ENCODE peak calls at places on chromosome 20, in ten cellular contexts. B is neural progenitor cell; H is prostate gland; A is CD8-positive, alpha-beta T cell; M is fibroblast of lung; U is pancreas; P is OCI-LY7; K is MM.1S; C is heart left ventricle; J is AG04450. E is an unnamed sample. For H3K9me3, the result is how much of the 10 kb centered on the place peaks cover.

GRCh38 chr20:19995220-19995863 is 21.8 kb upstream of the NAA20 start:
- DNase-seq in U (no peak), J (no peak), P (peak), K (peak), C (no peak), M (peak), H (peak), B (peak), A (no peak), E (peak)

GRCh38 chr20:1241456-1241855 is 15.6 kb downstream of the RAD21L1 start:
- DNase-seq in P (no peak), J (no peak), B (no peak), H (no peak), M (no peak), C (no peak), U (no peak), A (no peak), K (no peak), E (no peak)

GRCh38 chr20:25389858-25390537 is 637 bp downstream of the ABHD12 start:
- DNase-seq in M (no peak), K (peak), C (peak), U (peak), J (no peak), B (peak), P (no peak), A (peak), H (peak), E (peak)

GRCh38 chr20:23446505-23446904 is 6.2 kb downstream of the CST11 start:
- DNase-seq in B (peak), K (peak), P (peak), H (no peak), J (no peak), U (no peak), C (peak), A (no peak), M (peak), E (peak)

GRCh38 chr20:46324960-46325703 is 16.8 kb upstream of the CDH22 start:
- DNase-seq in A (no peak), K (no peak), U (no peak), J (no peak), C (no peak), P (peak), H (no peak), M (peak), B (peak), E (no peak)

GRCh38 chr20:54064939-54065338 is 5.5 kb downstream of the BCAS1 start:
- DNase-seq in C (no peak), J (no peak), K (no peak), U (no peak), B (no peak), H (no peak), P (no peak), A (no peak), M (no peak), E (no peak)

GRCh38 chr20:19212524-19213502 is at the start of gene SLC24A3:
- DNase-seq in A (no peak), C (peak), U (peak), B (peak), P (no peak), M (peak), J (no peak), H (peak), K (peak), E (peak)

GRCh38 chr20:38278150-38278549 is 17.6 kb upstream of the KIAA1755 start:
- DNase-seq in B (peak), U (no peak), J (no peak), K (no peak), M (peak), A (no peak), C (no peak), P (no peak), H (no peak), E (no peak)

GRCh38 chr20:49280463-49281058 is 2.7 kb upstream of the ZNFX1 start:
- DNase-seq in M (no peak), K (no peak), U (no peak), J (no peak), C (no peak), H (no peak), A (no peak), B (no peak), P (peak), E (no peak)

GRCh38 chr20:4592316-4593148 is 129.2 kb upstream of the PRND start:
- DNase-seq in C (no peak), K (peak), P (no peak), B (peak), J (no peak), H (no peak), A (peak), U (peak), M (peak), E (peak)

GRCh38 chr20:25563876-25564275 is 21.5 kb downstream of the NINL start:
- DNase-seq in P (no peak), J (no peak), A (no peak), M (no peak), H (no peak), U (no peak), C (no peak), K (no peak), B (no peak), E (no peak)

GRCh38 chr20:50221501-50222323 is 31.1 kb downstream of the CEBPB start:
- DNase-seq in U (no peak), M (peak), J (no peak), A (no peak), K (no peak), P (no peak), B (no peak), H (no peak), C (peak), E (peak)

GRCh38 chr20:14997791-14998190 is 660.4 kb upstream of the FLRT3 start:
- DNase-seq in B (no peak), M (peak), P (no peak), U (no peak), A (no peak), H (no peak), K (no peak), C (no peak), J (no peak), E (no peak)

GRCh38 chr20:10178727-10179313 is 39.8 kb upstream of the SNAP25 start:
- DNase-seq in C (no peak), B (no peak), U (no peak), J (no peak), K (no peak), A (no peak), H (no peak), M (peak), P (no peak), E (no peak)

GRCh38 chr20:10793741-10794140 is 119.9 kb upstream of the JAG1 start:
- DNase-seq in U (no peak), C (no peak), A (no peak), M (no peak), K (no peak), P (no peak), J (no peak), H (peak), B (peak), E (no peak)

GRCh38 chr20:19889011-19889953 is 127.9 kb upstream of the NAA20 start:
- DNase-seq in H (peak), K (no peak), U (no peak), J (peak), A (no peak), C (peak), B (no peak), M (peak), P (no peak), E (peak)

GRCh38 chr20:8267009-8267408 is 134.9 kb downstream of the PLCB1 start:
- DNase-seq in H (no peak), P (no peak), U (no peak), A (no peak), C (no peak), K (no peak), J (no peak), M (no peak), B (no peak), E (no peak)

GRCh38 chr20:1184638-1185315 is at the start of gene TMEM74B:
- DNase-seq in H (no peak), A (no peak), B (peak), P (no peak), K (no peak), M (no peak), U (no peak), C (no peak), J (no peak), E (no peak)

GRCh38 chr20:51008718-51009117 is 14.2 kb downstream of the KCNG1 start:
- DNase-seq in M (no peak), K (no peak), J (no peak), P (no peak), C (no peak), A (no peak), B (no peak), H (no peak), U (no peak), E (no peak)

GRCh38 chr20:40997116-40997515 is 31.5 kb upstream of the TOP1 start:
- DNase-seq in A (no peak), P (peak), C (no peak), J (no peak), B (peak), K (no peak), H (no peak), M (no peak), U (no peak), E (no peak)

GRCh38 chr20:48609491-48609978 is 218.3 kb downstream of the PREX1 start:
- DNase-seq in J (no peak), K (peak), M (no peak), C (no peak), A (no peak), H (no peak), U (no peak), P (no peak), B (no peak), E (no peak)

GRCh38 chr20:36407196-36407733 is 101.1 kb downstream of the DLGAP4 start:
- DNase-seq in A (no peak), M (no peak), H (no peak), C (no peak), P (no peak), B (no peak), J (no peak), K (no peak), U (no peak), E (no peak)

GRCh38 chr20:47785900-47786762 is 850 bp upstream of the SULF2 start:
- DNase-seq in M (peak), P (no peak), K (peak), B (peak), J (no peak), U (peak), C (peak), A (no peak), H (peak), E (peak)

GRCh38 chr20:6731951-6732580 is 35.4 kb upstream of the BMP2 start:
- DNase-seq in H (no peak), B (no peak), U (no peak), P (no peak), A (no peak), C (peak), K (no peak), M (peak), J (no peak), E (peak)

GRCh38 chr20:13995841-13996240 is 525 bp downstream of the MACROD2 start:
- DNase-seq in P (no peak), H (peak), M (no peak), A (no peak), J (no peak), C (peak), U (peak), B (peak), K (no peak), E (peak)
- H3K9me3 ChIP-seq in P (under half), H (under half), M (under half), A (under half), J (under half), C (under half), U (under half), B (under half), K (under half), E (under half)

GRCh38 chr20:31394900-31395299 is 4.5 kb upstream of the DEFB119 start:
- DNase-seq in C (no peak), A (no peak), P (no peak), U (no peak), M (no peak), H (no peak), B (no peak), J (no peak), K (no peak), E (no peak)
- H3K9me3 ChIP-seq in C (under half), A (under half), P (under half), U (under half), M (under half), H (under half), B (under half), J (under half), K (under half), E (under half)

GRCh38 chr20:58483470-58483869 is 31.7 kb downstream of the APCDD1L start:
- DNase-seq in C (no peak), M (no peak), H (no peak), K (no peak), P (no peak), A (no peak), J (no peak), B (no peak), U (no peak), E (no peak)

GRCh38 chr20:58483051-58483450 is 32.1 kb downstream of the APCDD1L start:
- DNase-seq in P (no peak), U (no peak), A (no peak), M (no peak), C (no peak), K (no peak), J (no peak), H (no peak), B (no peak), E (no peak)

GRCh38 chr20:58481541-58482021 is 33.6 kb downstream of the APCDD1L start:
- DNase-seq in H (no peak), J (no peak), U (no peak), M (peak), P (peak), B (peak), A (peak), C (no peak), K (no peak), E (peak)

GRCh38 chr20:58480455-58481356 is 34.5 kb downstream of the APCDD1L start:
- DNase-seq in K (no peak), A (no peak), C (peak), U (no peak), J (no peak), B (no peak), M (no peak), H (no peak), P (no peak), E (peak)

DNA sequence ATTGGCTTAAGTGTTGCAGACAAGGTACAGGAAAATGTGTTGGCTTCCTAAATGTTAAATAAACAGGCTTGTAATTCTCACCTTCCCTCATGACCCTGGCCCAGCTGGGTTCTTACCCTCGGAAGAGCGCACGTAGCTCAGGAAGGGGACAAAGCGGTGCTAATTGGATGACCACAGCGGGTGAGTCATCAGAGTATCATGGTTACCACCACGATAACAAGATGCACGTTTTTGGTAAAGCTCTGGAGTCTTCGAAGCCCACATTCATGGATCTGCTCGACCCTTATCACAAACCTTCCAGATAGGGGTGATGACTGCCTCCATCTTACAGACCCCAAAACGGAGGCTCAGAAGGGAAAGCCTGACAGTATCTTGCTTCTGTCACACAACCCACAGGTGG is 32.8 kb downstream of the APCDD1L start:
- DNase-seq in J (no peak), C (no peak), K (no peak), M (peak), A (no peak), P (no peak), U (no peak), B (no peak), H (no peak), E (no peak)
- H3K9me3 ChIP-seq in J (under half), C (under half), K (under half), M (under half), A (under half), P (under half), U (under half), B (under half), H (under half), E (under half)

GRCh38 chr20:60354181-60354580 is 396.0 kb downstream of the CDH26 start:
- DNase-seq in K (no peak), M (no peak), C (no peak), U (no peak), P (no peak), J (no peak), B (no peak), H (no peak), A (no peak), E (no peak)
- H3K9me3 ChIP-seq in K (under half), M (under half), C (under half), U (under half), P (under half), J (under half), B (under half), H (under half), A (under half), E (under half)

GRCh38 chr20:52972965-52973819 is 1.0 kb downstream of the TSHZ2 start:
- DNase-seq in U (peak), J (no peak), H (peak), M (no peak), C (peak), A (no peak), P (no peak), B (peak), K (peak), E (peak)

GRCh38 chr20:52975024-52975732 is 3.0 kb downstream of the TSHZ2 start:
- DNase-seq in A (no peak), B (no peak), P (no peak), K (no peak), J (no peak), H (no peak), C (no peak), U (no peak), M (no peak), E (no peak)

GRCh38 chr20:52971498-52972189 is 514 bp upstream of the TSHZ2 start:
- DNase-seq in U (peak), K (no peak), J (no peak), C (no peak), A (no peak), H (no peak), M (no peak), B (no peak), P (no peak), E (no peak)

GRCh38 chr20:52972190-52972937 is at the start of gene TSHZ2:
- DNase-seq in B (peak), M (peak), A (no peak), J (no peak), C (peak), P (no peak), K (peak), U (peak), H (peak), E (peak)

GRCh38 chr20:52974155-52974554 is 2.0 kb downstream of the TSHZ2 start:
- DNase-seq in M (no peak), A (no peak), C (no peak), H (no peak), B (no peak), U (no peak), K (no peak), P (no peak), J (no peak), E (no peak)
- H3K9me3 ChIP-seq in M (under half), A (under half), C (under half), H (under half), B (under half), U (under half), K (under half), P (under half), J (under half), E (under half)

GRCh38 chr20:30485331-30486102 is 771.9 kb upstream of the DEFB115 start:
- DNase-seq in M (no peak), J (no peak), B (no peak), C (peak), A (no peak), H (no peak), K (no peak), P (no peak), U (no peak), E (no peak)

GRCh38 chr20:30486103-30486478 is 771.4 kb upstream of the DEFB115 start:
- DNase-seq in K (no peak), C (no peak), U (no peak), J (no peak), B (no peak), P (no peak), H (no peak), A (no peak), M (no peak), E (no peak)

GRCh38 chr20:30484009-30484748 is 773.3 kb upstream of the DEFB115 start:
- DNase-seq in K (no peak), P (no peak), H (no peak), U (no peak), M (no peak), B (no peak), A (no peak), J (no peak), C (no peak), E (no peak)

GRCh38 chr20:30487947-30488926 is 769.2 kb upstream of the DEFB115 start:
- DNase-seq in H (no peak), B (no peak), K (no peak), A (no peak), U (no peak), M (no peak), C (no peak), J (no peak), P (no peak), E (no peak)

DNA sequence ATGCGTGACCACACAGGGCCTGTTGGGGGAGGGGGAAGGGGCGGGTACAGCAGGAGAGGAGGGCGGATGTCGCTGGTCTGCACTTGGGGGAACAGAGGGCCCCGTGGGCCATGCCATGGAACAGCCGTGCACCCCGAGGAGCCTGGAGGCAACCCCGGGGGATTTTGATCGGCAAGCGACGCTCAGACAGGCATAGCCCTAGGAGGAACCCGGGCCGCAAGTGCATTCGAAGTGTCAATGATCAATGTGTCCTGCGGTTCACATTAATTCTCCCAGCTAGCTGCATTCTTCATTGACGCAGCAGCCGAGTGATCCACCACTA is 772.8 kb upstream of the DEFB115 start:
- DNase-seq in J (no peak), U (no peak), K (no peak), P (no peak), B (no peak), A (no peak), H (no peak), M (no peak), C (no peak), E (no peak)
- H3K9me3 ChIP-seq in J (half or more), U (under half), K (under half), P (under half), B (under half), A (under half), H (under half), M (under half), C (under half), E (half or more)

DNA sequence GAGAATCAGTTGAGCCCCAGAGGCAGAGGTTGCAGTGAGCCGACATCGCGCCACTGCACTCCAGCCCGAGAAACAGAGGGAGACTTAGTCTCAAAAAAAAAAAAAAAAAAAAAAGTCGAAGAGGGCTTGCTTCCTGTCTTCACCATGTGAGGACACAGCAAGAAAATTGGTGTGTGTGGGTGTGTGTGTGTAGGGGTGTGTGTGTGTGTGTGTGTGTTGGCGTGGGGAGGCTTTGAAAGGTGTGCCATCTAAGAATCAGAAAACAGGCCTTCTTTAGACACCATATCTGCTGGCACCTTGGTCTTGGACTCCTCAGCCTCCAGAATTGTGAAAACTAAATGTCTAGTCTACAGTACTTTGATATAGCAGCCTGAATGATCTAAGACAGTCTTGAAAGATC is 6.9 kb upstream of the RBPJL start:
- DNase-seq in M (no peak), U (no peak), B (no peak), C (no peak), P (no peak), J (no peak), H (no peak), A (no peak), K (no peak), E (no peak)
- H3K9me3 ChIP-seq in M (under half), U (under half), B (under half), C (under half), P (under half), J (under half), H (under half), A (under half), K (under half), E (under half)

GRCh38 chr20:35077341-35077740 is 15.3 kb downstream of the TRPC4AP start:
- DNase-seq in M (no peak), U (no peak), C (no peak), J (no peak), B (no peak), P (no peak), K (no peak), A (no peak), H (no peak), E (no peak)
- H3K9me3 ChIP-seq in M (under half), U (under half), C (under half), J (under half), B (under half), P (under half), K (under half), A (under half), H (under half), E (under half)

DNA sequence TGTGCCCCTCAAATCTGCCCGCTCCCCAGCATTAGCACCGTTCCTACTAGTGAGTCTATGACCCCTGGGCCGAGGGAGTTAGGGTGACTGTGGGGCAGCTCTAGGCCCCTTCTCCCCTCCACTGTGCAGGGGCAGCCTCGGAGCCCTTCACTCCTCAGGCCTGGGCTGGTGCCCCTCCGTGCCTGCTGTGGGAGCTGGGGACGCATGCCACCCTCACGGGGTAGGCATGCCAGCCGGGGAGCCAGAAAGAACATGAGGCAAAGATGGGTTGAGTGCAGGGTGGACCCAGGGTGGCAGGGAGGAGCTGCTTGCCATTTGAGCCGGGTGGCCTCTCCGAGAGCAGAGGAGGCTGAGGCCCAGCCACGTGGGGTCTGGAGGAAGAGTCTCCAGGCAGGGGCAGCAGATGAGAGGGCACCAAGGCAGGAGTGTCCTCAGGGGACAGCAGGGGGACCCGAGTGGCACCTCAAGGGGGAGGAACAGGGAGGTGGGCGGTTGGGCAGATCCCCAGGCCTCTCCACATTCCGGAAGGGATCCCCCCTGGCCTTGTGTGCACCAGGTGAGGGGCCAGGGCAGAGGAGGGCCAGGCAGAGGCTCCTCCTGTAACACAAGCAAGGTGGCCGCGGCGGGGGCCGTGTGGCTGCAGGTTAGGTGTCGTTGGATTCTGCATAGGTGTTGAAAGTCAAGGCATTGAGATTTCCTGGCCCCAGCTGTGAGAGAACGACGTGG is 18.6 kb upstream of the LSM14B start:
- DNase-seq in K (no peak), U (no peak), B (no peak), H (no peak), A (no peak), J (no peak), M (no peak), P (no peak), C (no peak), E (no peak)
- H3K9me3 ChIP-seq in K (under half), U (under half), B (under half), H (under half), A (under half), J (half or more), M (under half), P (under half), C (under half), E (under half)